ENCODE peak calls at places on chromosomes 16 and 17, in seven cellular contexts. C, Q, Y, K, T, X and R are unnamed samples.

GRCh38 chr16:35431829-35432663 is 1972.6 kb downstream of the TP53TG3F start:
- DNase-seq in X (no peak), Q (no peak), K (peak), C (no peak), T (no peak), Y (peak), R (no peak)

GRCh38 chr17:65485388-65486299 is 75.8 kb downstream of the AXIN2 start:
- DNase-seq in Q (no peak), C (no peak), X (no peak), K (no peak), Y (no peak), T (no peak), R (peak)

GRCh38 chr16:5502467-5502869 is 404.9 kb upstream of the EEF2KMT start:
- DNase-seq in Q (no peak), X (no peak), K (peak), T (no peak), C (no peak), Y (peak), R (no peak)

GRCh38 chr16:14618566-14618965 is 11.5 kb downstream of the PARN start:
- DNase-seq in C (no peak), Y (no peak), Q (no peak), K (no peak), T (no peak), X (no peak), R (no peak)

GRCh38 chr17:72361892-72362291 is 241.1 kb downstream of the SOX9 start:
- DNase-seq in X (no peak), Q (no peak), T (no peak), Y (no peak), C (no peak), K (no peak), R (no peak)

GRCh38 chr16:10564591-10564990 is 15.8 kb downstream of the EMP2 start:
- DNase-seq in X (no peak), Q (no peak), C (no peak), T (no peak), K (no peak), Y (no peak), R (no peak)

GRCh38 chr16:4351880-4352279 is 759 bp upstream of the PAM16 start:
- DNase-seq in Q (peak), Y (no peak), C (no peak), T (no peak), X (no peak), K (no peak), R (no peak)

GRCh38 chr16:75477680-75478473 is 13.4 kb upstream of the TMEM170A start:
- DNase-seq in Y (peak), T (no peak), K (no peak), C (no peak), X (no peak), Q (no peak), R (no peak)

GRCh38 chr17:27529230-27529796 is 73.1 kb downstream of the KSR1 start:
- DNase-seq in K (peak), X (peak), Q (no peak), Y (peak), C (no peak), T (no peak), R (no peak)

GRCh38 chr17:298791-299450 is 53.7 kb downstream of the RPH3AL start:
- DNase-seq in K (no peak), C (no peak), Y (no peak), X (peak), T (peak), Q (peak), R (peak)

GRCh38 chr16:67023689-67024088 is 5.3 kb upstream of the CBFB start:
- DNase-seq in K (no peak), Q (no peak), X (no peak), Y (no peak), C (no peak), T (no peak), R (no peak)

GRCh38 chr16:79943738-79944137 is 343.2 kb upstream of the MAF start:
- DNase-seq in Y (no peak), C (no peak), T (no peak), X (no peak), K (no peak), Q (no peak), R (no peak)

GRCh38 chr16:12703935-12704334 is 99.8 kb downstream of the CPPED1 start:
- DNase-seq in X (no peak), C (no peak), Y (no peak), K (no peak), Q (no peak), T (no peak), R (no peak)

GRCh38 chr17:43701318-43701743 is 39.6 kb upstream of the MEOX1 start:
- DNase-seq in T (no peak), Q (no peak), X (no peak), Y (peak), K (no peak), C (no peak), R (no peak)

GRCh38 chr17:1732241-1733046 is 7.9 kb downstream of the WDR81 start:
- DNase-seq in T (no peak), X (peak), C (no peak), Y (no peak), Q (no peak), K (no peak), R (peak)

GRCh38 chr16:85570735-85571562 is 42.2 kb upstream of the GSE1 start:
- DNase-seq in K (no peak), X (no peak), C (no peak), Q (no peak), T (no peak), Y (peak), R (no peak)

GRCh38 chr16:13036600-13036999 is 135.2 kb downstream of the SHISA9 start:
- DNase-seq in Q (no peak), K (peak), X (peak), Y (peak), C (no peak), T (no peak), R (no peak)

GRCh38 chr17:51322390-51323029 is 62.2 kb downstream of the UTP18 start:
- DNase-seq in Y (peak), X (no peak), Q (no peak), T (no peak), K (peak), C (no peak), R (no peak)

GRCh38 chr16:20409398-20410152 is at the start of gene ACSM5:
- DNase-seq in T (peak), X (peak), K (no peak), Y (no peak), C (no peak), Q (peak), R (peak)

GRCh38 chr16:74448990-74449389 is 27.7 kb upstream of the CLEC18B start:
- DNase-seq in K (peak), C (peak), T (peak), X (peak), Y (no peak), Q (peak), R (peak)

GRCh38 chr17:74870512-74870911 is 2.3 kb downstream of the FDXR start:
- DNase-seq in T (no peak), K (no peak), X (no peak), C (no peak), Q (peak), Y (no peak), R (no peak)

GRCh38 chr16:80974649-80975376 is 31.9 kb downstream of the CMC2 start:
- DNase-seq in X (no peak), C (no peak), Q (no peak), Y (no peak), K (peak), T (no peak), R (no peak)

GRCh38 chr16:79509221-79509631 is 91.3 kb downstream of the MAF start:
- DNase-seq in Q (no peak), T (no peak), K (no peak), X (peak), C (no peak), Y (no peak), R (peak)

GRCh38 chr17:62732125-62732524 is 76.0 kb downstream of the MARCHF10 start:
- DNase-seq in T (no peak), C (no peak), Y (no peak), K (no peak), X (no peak), Q (no peak), R (no peak)

GRCh38 chr16:67114793-67115192 is 5.1 kb downstream of the PHAF1 start:
- DNase-seq in K (no peak), T (no peak), X (no peak), C (no peak), Y (no peak), Q (no peak), R (no peak)

GRCh38 chr17:65438173-65438572 is 123.3 kb downstream of the AXIN2 start:
- DNase-seq in T (no peak), C (no peak), K (no peak), X (no peak), Q (no peak), Y (no peak), R (no peak)

GRCh38 chr16:17271687-17272086 is 199.1 kb downstream of the XYLT1 start:
- DNase-seq in K (no peak), Y (no peak), C (no peak), Q (peak), T (peak), X (peak), R (no peak)

GRCh38 chr17:49012893-49013255 is 15.7 kb downstream of the IGF2BP1 start:
- DNase-seq in Y (no peak), C (no peak), Q (no peak), X (no peak), T (no peak), K (no peak), R (no peak)

GRCh38 chr17:8397636-8398035 is at the start of gene RNF222:
- DNase-seq in K (no peak), Q (no peak), C (no peak), X (peak), T (no peak), Y (no peak), R (no peak)

GRCh38 chr17:8392674-8393469 is 4.8 kb downstream of the RNF222 start:
- DNase-seq in C (no peak), Y (no peak), K (no peak), X (no peak), T (no peak), Q (no peak), R (no peak)

GRCh38 chr17:8391711-8392110 is 5.9 kb downstream of the RNF222 start:
- DNase-seq in Y (no peak), X (no peak), T (no peak), K (no peak), C (no peak), Q (no peak), R (no peak)

GRCh38 chr17:8392274-8392673 is 5.4 kb downstream of the RNF222 start:
- DNase-seq in Q (no peak), X (no peak), K (no peak), C (no peak), T (no peak), Y (no peak), R (no peak)

GRCh38 chr17:8393470-8394231 is 4.0 kb downstream of the RNF222 start:
- DNase-seq in K (no peak), C (no peak), Q (no peak), X (no peak), Y (no peak), T (no peak), R (no peak)
- H3K4me3 ChIP-seq in K (no peak), C (no peak), Q (no peak), X (no peak), Y (no peak), T (no peak), R (no peak)

GRCh38 chr16:30139895-30140481 is 17.0 kb upstream of the MAPK3 start:
- DNase-seq in Q (no peak), T (no peak), C (no peak), K (no peak), X (no peak), Y (peak), R (no peak)

GRCh38 chr16:30142672-30143346 is 19.8 kb upstream of the MAPK3 start:
- DNase-seq in X (no peak), Q (no peak), K (peak), C (no peak), Y (peak), T (no peak), R (no peak)

GRCh38 chr16:30136971-30137601 is 14.1 kb upstream of the MAPK3 start:
- DNase-seq in Q (no peak), K (no peak), Y (peak), X (no peak), C (no peak), T (no peak), R (no peak)

GRCh38 chr16:30141750-30142149 is 18.7 kb upstream of the MAPK3 start:
- DNase-seq in T (no peak), Q (no peak), X (no peak), C (no peak), Y (no peak), K (no peak), R (no peak)

DNA sequence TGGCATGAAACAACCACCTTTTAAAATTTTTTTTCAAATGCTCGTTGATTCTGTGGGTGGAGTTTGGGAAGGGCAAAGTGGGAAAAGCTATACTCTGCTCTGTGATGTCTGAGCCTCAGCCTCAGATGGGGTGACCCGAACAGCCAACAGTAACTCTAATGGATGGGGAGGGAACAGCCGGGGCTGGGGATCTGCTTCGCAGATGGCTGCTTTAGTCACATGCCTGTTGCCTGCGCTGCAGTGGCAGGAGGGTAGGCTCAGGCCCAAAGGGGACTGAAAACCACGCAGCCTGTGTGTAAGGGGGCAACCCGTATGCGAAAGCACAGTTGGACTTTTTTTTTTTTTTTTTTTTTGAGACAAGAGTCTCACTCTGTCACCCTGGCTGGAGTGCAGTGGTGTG is 14.9 kb upstream of the MAPK3 start:
- DNase-seq in K (no peak), Y (no peak), C (no peak), T (no peak), X (no peak), Q (no peak), R (no peak)
- TF ChIP-seq POLR2A in K (no peak), Y (no peak), C (no peak), T (no peak), X (no peak), Q (no peak), R (no peak)

DNA sequence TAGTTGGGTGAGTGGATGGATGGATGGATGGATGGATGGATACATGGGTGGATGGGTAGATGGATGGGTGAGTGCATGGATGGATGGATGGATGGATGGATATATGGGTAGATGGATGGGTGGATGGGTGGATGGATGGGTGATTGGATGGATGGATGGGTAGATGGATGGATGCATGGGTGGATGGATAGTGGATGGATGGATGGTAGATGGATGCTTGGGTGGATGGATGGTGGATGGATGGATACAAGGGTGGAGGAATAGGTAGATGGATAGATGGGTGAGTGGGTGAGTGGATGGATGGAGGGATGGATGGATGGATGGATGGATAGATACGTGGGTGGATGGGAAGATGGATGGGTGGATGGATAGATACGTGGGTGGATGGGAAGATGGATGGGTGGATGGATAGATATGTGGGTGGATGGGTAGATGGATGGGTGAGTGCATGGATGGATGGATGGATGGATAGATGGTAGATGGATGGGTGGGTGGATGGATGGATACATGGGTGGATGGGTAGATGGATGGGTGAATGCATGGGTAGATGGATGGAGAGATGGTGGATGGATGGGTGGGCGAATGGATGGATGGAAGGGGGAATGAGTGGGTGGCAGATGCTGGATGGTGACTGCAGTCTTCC is 19.0 kb downstream of the ZNF469 start:
- DNase-seq in K (no peak), X (no peak), T (no peak), C (no peak), Q (no peak), Y (no peak), R (no peak)
- TF ChIP-seq CTCF in K (no peak), X (no peak), T (no peak), C (no peak), Q (no peak), Y (no peak), R (no peak)

GRCh38 chr17:18185832-18186231 is 2.2 kb downstream of the ALKBH5 start:
- DNase-seq in Q (no peak), X (no peak), C (no peak), K (no peak), Y (peak), T (no peak), R (no peak)

GRCh38 chr17:18187816-18188761 is 4.5 kb downstream of the ALKBH5 start:
- DNase-seq in Y (no peak), C (no peak), T (no peak), X (no peak), Q (no peak), K (no peak), R (peak)

GRCh38 chr17:18185391-18185790 is 1.8 kb downstream of the ALKBH5 start:
- DNase-seq in C (no peak), T (no peak), Q (no peak), Y (peak), K (no peak), X (no peak), R (no peak)

GRCh38 chr17:18186271-18186982 is 2.8 kb downstream of the ALKBH5 start:
- DNase-seq in K (no peak), Q (no peak), X (no peak), Y (no peak), C (no peak), T (no peak), R (no peak)

GRCh38 chr17:18187226-18187625 is 3.6 kb downstream of the ALKBH5 start:
- DNase-seq in K (no peak), X (no peak), Q (no peak), C (no peak), Y (no peak), T (no peak), R (no peak)
- H3K4me3 ChIP-seq in K (peak), X (no peak), Q (peak), C (peak), Y (peak), T (peak), R (peak)

DNA sequence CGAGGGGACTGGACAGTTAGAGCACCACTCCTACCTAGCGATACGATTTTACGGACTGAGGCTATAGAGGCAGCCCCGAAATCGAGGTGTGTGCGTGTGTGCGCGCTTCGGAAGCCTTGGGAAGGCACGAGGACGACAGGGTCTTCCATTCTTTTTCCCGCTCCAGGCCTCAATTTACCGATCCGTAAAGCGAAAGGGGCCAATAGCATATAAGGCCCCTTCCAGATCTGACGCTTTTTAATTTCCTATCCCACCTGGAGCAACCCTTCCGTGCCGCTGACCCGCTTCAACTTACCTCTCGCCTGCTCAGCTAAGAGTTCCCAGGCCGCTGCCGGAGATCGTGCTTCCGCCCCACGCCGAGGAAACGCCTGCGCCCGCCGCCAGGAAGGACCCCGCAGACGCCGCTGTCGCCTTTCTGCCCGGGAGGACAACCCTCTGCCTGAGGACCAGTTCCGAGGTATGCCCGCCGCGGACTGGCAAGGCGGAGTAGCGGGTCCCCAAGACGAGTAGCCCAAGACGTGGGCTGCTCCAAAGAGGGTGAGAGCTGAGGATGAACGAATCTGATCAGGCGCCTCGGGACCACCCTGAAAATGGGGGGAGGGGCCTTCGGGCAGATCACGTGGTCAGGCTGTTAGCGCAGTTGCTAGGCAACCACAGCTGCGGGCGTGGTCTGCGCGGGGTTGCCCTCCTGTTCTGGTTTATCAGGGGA is at the start of gene EFTUD2:
- DNase-seq in T (peak), X (peak), Q (peak), C (peak), Y (peak), K (peak), R (peak)
- TF ChIP-seq POLR2A in T (no peak), X (peak), Q (peak), C (no peak), Y (peak), K (peak), R (peak)

GRCh38 chr17:45234641-45235040 is 13.0 kb downstream of the FMNL1 start:
- DNase-seq in Q (no peak), C (no peak), Y (peak), K (peak), T (no peak), X (no peak), R (no peak)
- TF ChIP-seq CTCF in Q (no peak), C (no peak), Y (peak), K (peak), T (no peak), X (no peak), R (no peak)

DNA sequence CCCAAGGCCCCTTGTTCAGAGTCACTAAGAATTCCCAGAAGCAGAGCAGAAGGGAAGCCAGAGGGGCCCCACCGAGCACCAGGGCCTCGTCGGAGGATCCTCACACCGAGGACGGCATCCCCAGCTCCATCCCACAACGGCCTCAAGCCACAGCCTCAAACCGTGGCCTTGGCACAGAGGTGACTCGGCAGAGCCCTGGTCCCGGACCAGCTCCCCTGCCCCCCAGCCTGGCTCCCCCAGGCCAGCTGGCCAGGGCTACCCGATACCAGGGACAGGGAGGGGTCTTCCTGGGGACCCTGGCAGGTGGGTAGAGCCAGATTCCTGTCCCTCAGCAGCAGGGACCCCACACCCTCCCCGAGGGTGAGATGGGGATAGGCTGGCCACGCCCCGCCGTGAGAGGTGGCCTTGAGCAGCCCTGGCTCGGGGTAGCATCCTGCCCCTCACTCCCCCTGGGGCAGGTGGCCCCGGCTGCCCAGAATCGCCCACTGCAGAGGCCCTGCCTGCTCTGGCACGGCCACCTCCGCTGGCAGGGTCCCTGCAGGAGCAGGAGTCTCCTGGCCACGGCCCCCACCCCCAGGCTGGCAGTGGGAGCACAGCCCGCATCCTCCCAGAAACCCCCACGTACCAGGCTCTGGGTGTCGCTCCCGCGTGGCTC is 5.6 kb upstream of the PVALEF start:
- DNase-seq in T (no peak), K (no peak), Y (no peak), X (no peak), Q (no peak), C (no peak), R (no peak)
- H3K4me3 ChIP-seq in T (peak), K (no peak), Y (no peak), X (no peak), Q (no peak), C (peak), R (peak)